ENCODE peak calls at places on chromosomes 11 and 22, in nine cellular contexts. O is foreskin fibroblast, F is fibroblast of pulmonary artery, K is IMR-90, A is neural crest cell, D is tibial nerve, V is A549, X is chondrocyte, H is GM20000. T is an unnamed sample.

GRCh38 chr11:27611390-27611789 is 88.9 kb downstream of the BDNF start:
- DNase-seq in O (no peak), K (no peak), A (no peak), V (no peak), X (no peak), H (no peak), D (no peak), F (no peak), T (no peak)

GRCh38 chr22:28442951-28443876 is 236.4 kb downstream of the TTC28 start:
- DNase-seq in V (no peak), A (peak), X (no peak), K (peak), F (peak), H (peak), D (peak), O (peak), T (peak)

GRCh38 chr11:44032304-44033085 is 15.3 kb upstream of the ACCSL start:
- DNase-seq in F (peak), H (no peak), O (peak), V (no peak), X (no peak), A (no peak), D (no peak), K (peak), T (no peak)

GRCh38 chr11:100367892-100368291 is 319.2 kb upstream of the ARHGAP42 start:
- DNase-seq in K (no peak), O (no peak), V (no peak), F (no peak), D (no peak), H (no peak), X (no peak), A (no peak), T (no peak)

GRCh38 chr11:117195208-117195607 is 4.0 kb upstream of the TAGLN start:
- DNase-seq in F (no peak), H (no peak), D (no peak), X (peak), A (no peak), K (no peak), V (no peak), O (no peak), T (no peak)

GRCh38 chr11:100681064-100681502 is 6.0 kb upstream of the ARHGAP42 start:
- DNase-seq in D (peak), K (peak), X (no peak), H (peak), V (no peak), F (peak), O (no peak), A (no peak), T (no peak)

GRCh38 chr11:117300301-117300700 is 9.2 kb downstream of the BACE1-AS start:
- DNase-seq in V (no peak), O (peak), K (peak), H (no peak), F (peak), D (peak), X (no peak), A (peak), T (no peak)

GRCh38 chr11:71194702-71195101 is 57.7 kb downstream of the SHANK2 start:
- DNase-seq in V (no peak), H (no peak), F (no peak), K (no peak), X (peak), A (no peak), O (no peak), D (no peak), T (no peak)

GRCh38 chr11:2435288-2436012 is 8.9 kb downstream of the TRPM5 start:
- DNase-seq in F (no peak), O (no peak), A (no peak), K (no peak), H (no peak), D (no peak), X (peak), V (no peak), T (no peak)

GRCh38 chr22:36373258-36373579 is 14.5 kb downstream of the MYH9 start:
- DNase-seq in H (no peak), F (no peak), V (no peak), O (peak), A (no peak), K (peak), X (no peak), D (peak), T (no peak)

GRCh38 chr11:88337342-88338222 is at the start of gene CTSC:
- DNase-seq in A (peak), D (peak), K (peak), O (peak), V (peak), F (peak), H (peak), X (peak), T (no peak)

GRCh38 chr11:88330826-88331428 is 6.6 kb downstream of the CTSC start:
- DNase-seq in O (no peak), D (no peak), F (no peak), V (no peak), A (no peak), X (no peak), H (no peak), K (no peak), T (no peak)

GRCh38 chr11:88335284-88335683 is 2.3 kb downstream of the CTSC start:
- DNase-seq in A (no peak), V (no peak), O (no peak), D (no peak), F (peak), H (no peak), X (no peak), K (no peak), T (no peak)

GRCh38 chr11:88329563-88330250 is 7.8 kb downstream of the CTSC start:
- DNase-seq in H (no peak), D (no peak), O (no peak), X (no peak), K (no peak), F (no peak), V (no peak), A (no peak), T (no peak)

DNA sequence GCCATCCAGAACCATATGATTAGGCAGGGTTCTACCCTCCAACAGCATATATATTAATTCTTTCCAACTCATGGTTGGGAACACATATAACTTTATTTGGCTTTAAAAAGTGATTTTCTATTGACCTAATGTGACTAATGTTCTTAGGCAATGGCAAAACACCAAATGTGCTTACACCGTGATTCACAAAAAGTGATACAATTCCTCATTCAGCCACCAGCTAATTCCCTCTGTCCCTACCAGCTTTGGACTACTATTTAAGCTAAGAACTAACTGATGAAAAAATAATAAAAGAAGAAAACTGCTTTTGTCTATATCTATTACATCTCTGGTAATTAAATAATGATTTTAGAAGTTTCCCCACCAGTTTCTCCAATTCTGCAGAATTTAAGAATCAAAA is 4.7 kb downstream of the CTSC start:
- DNase-seq in A (no peak), V (no peak), X (no peak), H (no peak), D (no peak), K (no peak), O (peak), F (peak), T (no peak)
- TF ChIP-seq CTCF in A (no peak), V (no peak), X (no peak), H (no peak), D (no peak), K (no peak), O (no peak), F (no peak), T (no peak)

GRCh38 chr11:73330569-73331093 is 22.6 kb downstream of the ARHGEF17 start:
- DNase-seq in A (no peak), H (no peak), D (no peak), V (peak), X (no peak), O (peak), K (peak), F (peak), T (no peak)
- TF ChIP-seq CTCF in A (peak), H (no peak), D (peak), V (no peak), X (peak), O (peak), K (peak), F (peak), T (peak)

GRCh38 chr11:121755191-121755590 is 302.4 kb upstream of the SORL1-AS1 start:
- DNase-seq in K (no peak), X (no peak), D (no peak), A (no peak), O (peak), H (no peak), V (no peak), F (no peak), T (no peak)

GRCh38 chr11:121762820-121763219 is 310.1 kb upstream of the SORL1-AS1 start:
- DNase-seq in F (peak), A (no peak), V (no peak), K (peak), D (no peak), X (no peak), O (peak), H (no peak), T (no peak)

GRCh38 chr11:121761171-121761570 is 308.4 kb upstream of the SORL1-AS1 start:
- DNase-seq in X (no peak), H (no peak), A (no peak), V (no peak), F (no peak), O (no peak), K (no peak), D (no peak), T (no peak)

GRCh38 chr11:121754603-121755002 is 301.8 kb upstream of the SORL1-AS1 start:
- DNase-seq in X (no peak), F (no peak), V (no peak), O (peak), A (no peak), H (no peak), D (peak), K (peak), T (no peak)

GRCh38 chr11:121757480-121758125 is 304.8 kb upstream of the SORL1-AS1 start:
- DNase-seq in V (no peak), K (no peak), A (no peak), D (no peak), O (peak), X (no peak), F (no peak), H (no peak), T (no peak)
- TF ChIP-seq CTCF in V (no peak), K (no peak), A (no peak), D (no peak), O (no peak), X (no peak), F (no peak), H (no peak), T (no peak)

GRCh38 chr11:126357969-126358762 is 2.7 kb downstream of the ST3GAL4 start:
- DNase-seq in V (no peak), A (no peak), D (no peak), H (no peak), O (no peak), F (no peak), K (no peak), X (peak), T (no peak)
- TF ChIP-seq CTCF in V (no peak), A (no peak), D (no peak), H (no peak), O (no peak), F (peak), K (no peak), X (no peak), T (no peak)

GRCh38 chr11:119907934-119908760 is 179.1 kb upstream of the NECTIN1 start:
- DNase-seq in O (no peak), F (no peak), V (no peak), K (no peak), X (no peak), D (no peak), H (no peak), A (no peak), T (no peak)
- TF ChIP-seq CTCF in O (no peak), F (no peak), V (no peak), K (no peak), X (no peak), D (no peak), H (no peak), A (no peak), T (no peak)

GRCh38 chr11:67585911-67586310 is 2.3 kb downstream of the GSTP1 start:
- DNase-seq in V (no peak), O (no peak), K (no peak), F (no peak), D (no peak), H (no peak), X (no peak), A (no peak), T (no peak)

GRCh38 chr11:67583319-67584204 is at the start of gene GSTP1:
- DNase-seq in H (peak), V (peak), X (peak), D (peak), O (peak), F (peak), A (peak), K (peak), T (peak)

GRCh38 chr11:67584205-67584880 is 731 bp downstream of the GSTP1 start:
- DNase-seq in O (peak), H (peak), A (peak), D (peak), F (peak), X (no peak), K (peak), V (no peak), T (peak)

GRCh38 chr11:67586568-67587250 is 3.1 kb downstream of the GSTP1 start:
- DNase-seq in D (no peak), F (no peak), O (no peak), K (no peak), X (no peak), H (no peak), V (no peak), A (no peak), T (no peak)

GRCh38 chr11:67584881-67585873 is 1.6 kb downstream of the GSTP1 start:
- DNase-seq in K (no peak), A (no peak), V (no peak), D (no peak), F (no peak), O (peak), H (no peak), X (no peak), T (no peak)
- TF ChIP-seq CTCF in K (no peak), A (no peak), V (no peak), D (no peak), F (no peak), O (no peak), H (no peak), X (no peak), T (no peak)

GRCh38 chr11:63427971-63428508 is 58.5 kb downstream of the SLC22A9 start:
- DNase-seq in X (no peak), H (no peak), D (no peak), F (no peak), K (no peak), O (no peak), A (no peak), V (no peak), T (no peak)
- TF ChIP-seq CTCF in X (no peak), H (no peak), D (no peak), F (no peak), K (no peak), O (no peak), A (no peak), V (no peak), T (no peak)

GRCh38 chr11:122556605-122557004 is 98.9 kb upstream of the UBASH3B start:
- DNase-seq in F (no peak), X (no peak), O (peak), D (no peak), K (no peak), A (peak), V (no peak), H (no peak), T (no peak)
- TF ChIP-seq CTCF in F (peak), X (peak), O (peak), D (no peak), K (peak), A (peak), V (no peak), H (no peak), T (peak)

GRCh38 chr11:90113541-90113940 is 20.9 kb upstream of the NAALAD2 start:
- DNase-seq in X (no peak), O (peak), D (no peak), K (no peak), A (no peak), H (no peak), V (no peak), F (peak), T (no peak)
- TF ChIP-seq CTCF in X (peak), O (no peak), D (peak), K (peak), A (peak), H (no peak), V (peak), F (peak), T (peak)

T was measured in AG09319.